ENCODE peak calls at places on chromosomes 12 and 14, in eight cellular contexts. One of them, this sample, is unnamed.

GRCh38 chr12:48925218-48925871 is at the start of gene FKBP11:
- DNase-seq in iPS DF 6.9: peak
- DNase-seq in mammary epithelial cell: peak
- DNase-seq in pancreas: peak
- DNase-seq in AG10803: peak
- DNase-seq in IMR-90: peak
- DNase-seq in heart left ventricle: peak
- DNase-seq in cardiac muscle cell: peak
- DNase-seq in this sample: no peak

GRCh38 chr12:112309797-112310196 is 72.4 kb downstream of the HECTD4 start:
- DNase-seq in iPS DF 6.9: no peak
- DNase-seq in mammary epithelial cell: no peak
- DNase-seq in pancreas: no peak
- DNase-seq in AG10803: no peak
- DNase-seq in IMR-90: peak
- DNase-seq in heart left ventricle: no peak
- DNase-seq in cardiac muscle cell: no peak
- DNase-seq in this sample: no peak

GRCh38 chr14:77869350-77869749 is 69.4 kb downstream of the ADCK1 start:
- DNase-seq in iPS DF 6.9: no peak
- DNase-seq in mammary epithelial cell: no peak
- DNase-seq in pancreas: no peak
- DNase-seq in AG10803: no peak
- DNase-seq in IMR-90: no peak
- DNase-seq in heart left ventricle: no peak
- DNase-seq in cardiac muscle cell: no peak
- DNase-seq in this sample: no peak

GRCh38 chr14:78356406-78356805 is 186.2 kb downstream of the NRXN3 start:
- DNase-seq in iPS DF 6.9: no peak
- DNase-seq in mammary epithelial cell: no peak
- DNase-seq in pancreas: no peak
- DNase-seq in AG10803: no peak
- DNase-seq in IMR-90: no peak
- DNase-seq in heart left ventricle: no peak
- DNase-seq in cardiac muscle cell: no peak
- DNase-seq in this sample: no peak

GRCh38 chr14:87181288-87181687 is 811.7 kb downstream of the GALC start:
- DNase-seq in iPS DF 6.9: no peak
- DNase-seq in mammary epithelial cell: no peak
- DNase-seq in pancreas: no peak
- DNase-seq in AG10803: peak
- DNase-seq in IMR-90: no peak
- DNase-seq in heart left ventricle: no peak
- DNase-seq in cardiac muscle cell: no peak
- DNase-seq in this sample: no peak

GRCh38 chr12:125029756-125030358 is 35.4 kb upstream of the AACS start:
- DNase-seq in iPS DF 6.9: no peak
- DNase-seq in mammary epithelial cell: no peak
- DNase-seq in pancreas: no peak
- DNase-seq in AG10803: peak
- DNase-seq in IMR-90: peak
- DNase-seq in heart left ventricle: no peak
- DNase-seq in cardiac muscle cell: no peak
- DNase-seq in this sample: no peak

GRCh38 chr14:31323419-31323818 is 96.9 kb downstream of the HEATR5A start:
- DNase-seq in iPS DF 6.9: no peak
- DNase-seq in mammary epithelial cell: no peak
- DNase-seq in pancreas: no peak
- DNase-seq in AG10803: no peak
- DNase-seq in IMR-90: no peak
- DNase-seq in heart left ventricle: no peak
- DNase-seq in cardiac muscle cell: no peak
- DNase-seq in this sample: no peak

GRCh38 chr12:462936-463705 is 3.4 kb downstream of the B4GALNT3 start:
- DNase-seq in iPS DF 6.9: no peak
- DNase-seq in mammary epithelial cell: peak
- DNase-seq in pancreas: no peak
- DNase-seq in AG10803: no peak
- DNase-seq in IMR-90: no peak
- DNase-seq in heart left ventricle: no peak
- DNase-seq in cardiac muscle cell: no peak
- DNase-seq in this sample: peak

GRCh38 chr14:85534914-85535313 is 5.0 kb downstream of the FLRT2 start:
- DNase-seq in iPS DF 6.9: no peak
- DNase-seq in mammary epithelial cell: peak
- DNase-seq in pancreas: no peak
- DNase-seq in AG10803: no peak
- DNase-seq in IMR-90: no peak
- DNase-seq in heart left ventricle: no peak
- DNase-seq in cardiac muscle cell: peak
- DNase-seq in this sample: no peak

GRCh38 chr12:131948166-131948712 is 1.5 kb upstream of the EP400 start:
- DNase-seq in iPS DF 6.9: no peak
- DNase-seq in mammary epithelial cell: no peak
- DNase-seq in pancreas: peak
- DNase-seq in AG10803: no peak
- DNase-seq in IMR-90: no peak
- DNase-seq in heart left ventricle: no peak
- DNase-seq in cardiac muscle cell: peak
- DNase-seq in this sample: no peak

GRCh38 chr12:106647793-106648514 is 65.2 kb downstream of the RFX4 start:
- DNase-seq in iPS DF 6.9: no peak
- DNase-seq in mammary epithelial cell: no peak
- DNase-seq in pancreas: no peak
- DNase-seq in AG10803: no peak
- DNase-seq in IMR-90: no peak
- DNase-seq in heart left ventricle: no peak
- DNase-seq in cardiac muscle cell: no peak
- DNase-seq in this sample: no peak

GRCh38 chr14:67763158-67763822 is 53.1 kb downstream of the ZFYVE26 start:
- DNase-seq in iPS DF 6.9: no peak
- DNase-seq in mammary epithelial cell: no peak
- DNase-seq in pancreas: no peak
- DNase-seq in AG10803: no peak
- DNase-seq in IMR-90: no peak
- DNase-seq in heart left ventricle: no peak
- DNase-seq in cardiac muscle cell: no peak
- DNase-seq in this sample: peak

GRCh38 chr12:130163461-130164215 is 1.4 kb downstream of the FZD10 start:
- DNase-seq in iPS DF 6.9: no peak
- DNase-seq in mammary epithelial cell: no peak
- DNase-seq in pancreas: no peak
- DNase-seq in AG10803: no peak
- DNase-seq in IMR-90: no peak
- DNase-seq in heart left ventricle: no peak
- DNase-seq in cardiac muscle cell: no peak
- DNase-seq in this sample: no peak

GRCh38 chr12:38502420-38502819 is 185.8 kb downstream of the ALG10B start:
- DNase-seq in iPS DF 6.9: no peak
- DNase-seq in mammary epithelial cell: no peak
- DNase-seq in pancreas: no peak
- DNase-seq in AG10803: no peak
- DNase-seq in IMR-90: no peak
- DNase-seq in heart left ventricle: no peak
- DNase-seq in cardiac muscle cell: no peak
- DNase-seq in this sample: no peak

GRCh38 chr14:65279958-65280357 is 132.6 kb upstream of the FUT8 start:
- DNase-seq in iPS DF 6.9: no peak
- DNase-seq in mammary epithelial cell: no peak
- DNase-seq in pancreas: no peak
- DNase-seq in AG10803: no peak
- DNase-seq in IMR-90: no peak
- DNase-seq in heart left ventricle: no peak
- DNase-seq in cardiac muscle cell: no peak
- DNase-seq in this sample: no peak

GRCh38 chr14:65279510-65279909 is 133.0 kb upstream of the FUT8 start:
- DNase-seq in iPS DF 6.9: no peak
- DNase-seq in mammary epithelial cell: no peak
- DNase-seq in pancreas: no peak
- DNase-seq in AG10803: no peak
- DNase-seq in IMR-90: no peak
- DNase-seq in heart left ventricle: no peak
- DNase-seq in cardiac muscle cell: no peak
- DNase-seq in this sample: no peak

GRCh38 chr14:65277027-65277426 is 135.5 kb upstream of the FUT8 start:
- DNase-seq in iPS DF 6.9: no peak
- DNase-seq in mammary epithelial cell: peak
- DNase-seq in pancreas: no peak
- DNase-seq in AG10803: peak
- DNase-seq in IMR-90: peak
- DNase-seq in heart left ventricle: no peak
- DNase-seq in cardiac muscle cell: no peak
- DNase-seq in this sample: peak

GRCh38 chr14:65278589-65278988 is 133.9 kb upstream of the FUT8 start:
- DNase-seq in iPS DF 6.9: no peak
- DNase-seq in mammary epithelial cell: no peak
- DNase-seq in pancreas: no peak
- DNase-seq in AG10803: no peak
- DNase-seq in IMR-90: no peak
- DNase-seq in heart left ventricle: no peak
- DNase-seq in cardiac muscle cell: no peak
- DNase-seq in this sample: peak

DNA sequence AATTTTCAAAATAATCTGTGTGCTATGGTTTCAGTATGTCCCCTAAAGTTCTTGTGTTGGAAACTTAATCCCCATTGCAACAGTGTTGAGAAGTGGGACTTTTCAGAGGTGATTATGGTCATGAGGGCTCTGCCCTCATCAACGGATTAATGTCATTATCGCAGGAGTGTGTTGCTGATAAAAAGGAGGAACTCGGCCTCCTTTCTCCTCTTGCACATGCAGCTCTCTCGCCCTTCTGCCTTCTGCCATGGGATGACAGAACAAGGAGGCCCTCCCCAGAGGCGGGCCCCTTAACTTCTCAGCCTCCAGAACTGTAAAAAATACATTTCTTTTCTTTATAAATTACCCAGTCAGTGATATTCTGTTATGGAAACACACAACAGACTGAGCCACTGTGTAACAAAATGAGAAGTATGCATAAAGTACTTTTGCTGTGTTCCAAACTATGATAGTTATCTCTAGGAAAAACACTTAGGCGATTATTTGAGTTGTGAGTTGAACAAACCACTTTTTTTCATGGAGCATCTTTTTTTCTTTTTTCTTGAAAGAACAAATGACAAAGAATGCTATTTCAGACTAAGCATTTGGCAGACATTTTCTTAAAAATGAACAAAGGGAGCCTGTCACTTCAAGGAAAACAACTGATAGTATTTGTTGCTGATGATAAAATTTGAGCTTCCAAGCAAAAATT is 134.8 kb upstream of the FUT8 start:
- DNase-seq in iPS DF 6.9: no peak
- DNase-seq in mammary epithelial cell: no peak
- DNase-seq in pancreas: no peak
- DNase-seq in AG10803: no peak
- DNase-seq in IMR-90: no peak
- DNase-seq in heart left ventricle: no peak
- DNase-seq in cardiac muscle cell: no peak
- DNase-seq in this sample: no peak
- H3K4me3 ChIP-seq in iPS DF 6.9: no peak
- H3K4me3 ChIP-seq in mammary epithelial cell: no peak
- H3K4me3 ChIP-seq in pancreas: no peak
- H3K4me3 ChIP-seq in AG10803: no peak
- H3K4me3 ChIP-seq in IMR-90: no peak
- H3K4me3 ChIP-seq in heart left ventricle: no peak
- H3K4me3 ChIP-seq in cardiac muscle cell: no peak
- H3K4me3 ChIP-seq in this sample: no peak

DNA sequence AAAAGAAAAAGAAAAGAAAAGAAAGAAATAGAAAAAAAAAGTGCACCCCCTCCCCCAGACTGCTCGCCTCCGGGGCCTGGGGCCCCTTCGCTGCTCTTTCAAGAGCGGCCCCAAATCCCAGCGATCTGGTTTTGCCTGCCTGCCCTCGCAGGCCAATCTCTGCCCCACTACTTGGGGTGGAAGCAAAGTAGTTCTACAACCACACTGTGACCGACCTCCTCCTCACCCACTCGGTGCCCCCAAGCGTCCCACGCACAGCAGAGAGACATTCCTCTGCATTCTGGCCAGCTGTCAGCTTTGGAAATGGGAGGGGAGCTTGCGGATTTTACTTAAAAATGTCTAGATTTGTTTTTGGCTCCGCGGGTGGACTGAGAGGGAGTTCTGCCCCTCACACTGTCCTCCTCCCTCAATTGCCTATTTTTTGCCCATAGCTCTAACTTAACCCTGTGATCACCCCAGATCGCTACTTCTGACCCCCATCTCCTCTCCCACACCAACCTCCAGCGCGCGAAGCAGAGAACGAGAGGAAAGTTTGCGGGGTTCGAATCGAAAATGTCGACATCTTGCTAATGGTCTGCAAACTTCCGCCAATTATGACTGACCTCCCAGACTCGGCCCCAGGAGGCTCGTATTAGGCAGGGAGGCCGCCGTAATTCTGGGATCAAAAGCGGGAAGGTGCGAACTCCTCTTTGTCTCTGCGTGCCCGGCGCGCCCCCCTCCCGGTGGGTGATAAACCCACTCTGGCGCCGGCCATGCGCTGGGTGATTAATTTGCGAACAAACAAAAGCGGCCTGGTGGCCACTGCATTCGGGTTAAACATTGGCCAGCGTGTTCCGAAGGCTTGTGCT is 2.7 kb upstream of the TBX3 start:
- DNase-seq in iPS DF 6.9: no peak
- DNase-seq in mammary epithelial cell: no peak
- DNase-seq in pancreas: no peak
- DNase-seq in AG10803: no peak
- DNase-seq in IMR-90: no peak
- DNase-seq in heart left ventricle: no peak
- DNase-seq in cardiac muscle cell: no peak
- DNase-seq in this sample: no peak
- H3K4me3 ChIP-seq in iPS DF 6.9: no peak
- H3K4me3 ChIP-seq in mammary epithelial cell: no peak
- H3K4me3 ChIP-seq in pancreas: no peak
- H3K4me3 ChIP-seq in AG10803: no peak
- H3K4me3 ChIP-seq in IMR-90: no peak
- H3K4me3 ChIP-seq in heart left ventricle: no peak
- H3K4me3 ChIP-seq in cardiac muscle cell: no peak
- H3K4me3 ChIP-seq in this sample: no peak

GRCh38 chr12:52910248-52910883 is 5.5 kb upstream of the KRT8 start:
- DNase-seq in iPS DF 6.9: no peak
- DNase-seq in mammary epithelial cell: no peak
- DNase-seq in pancreas: no peak
- DNase-seq in AG10803: no peak
- DNase-seq in IMR-90: no peak
- DNase-seq in heart left ventricle: no peak
- DNase-seq in cardiac muscle cell: no peak
- DNase-seq in this sample: no peak
- H3K4me3 ChIP-seq in iPS DF 6.9: no peak
- H3K4me3 ChIP-seq in mammary epithelial cell: no peak
- H3K4me3 ChIP-seq in pancreas: no peak
- H3K4me3 ChIP-seq in AG10803: no peak
- H3K4me3 ChIP-seq in IMR-90: no peak
- H3K4me3 ChIP-seq in heart left ventricle: no peak
- H3K4me3 ChIP-seq in cardiac muscle cell: no peak
- H3K4me3 ChIP-seq in this sample: no peak

DNA sequence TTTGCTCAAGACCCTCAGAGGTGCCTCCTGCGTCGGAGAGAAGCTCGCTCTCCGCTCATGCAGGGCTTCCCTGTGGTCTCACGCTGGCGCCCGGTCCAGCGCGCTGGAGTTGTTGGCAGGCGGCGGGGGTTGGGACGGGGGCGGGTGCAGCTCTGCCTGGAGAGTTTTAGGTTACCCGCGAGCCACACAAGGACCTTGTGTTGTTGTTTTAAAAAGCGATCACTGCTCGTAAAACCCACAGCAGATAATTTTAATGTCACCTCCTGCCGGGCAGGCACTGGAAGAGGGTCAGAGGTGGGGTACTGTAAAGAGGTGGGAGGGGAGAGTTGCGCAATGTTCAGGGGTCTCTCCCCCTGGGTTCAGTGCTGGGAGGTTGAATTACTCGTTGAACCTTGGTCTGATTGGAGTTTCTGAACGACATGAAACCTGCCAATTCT is 853 bp downstream of the SMOC1 start:
- DNase-seq in iPS DF 6.9: no peak
- DNase-seq in mammary epithelial cell: peak
- DNase-seq in pancreas: peak
- DNase-seq in AG10803: no peak
- DNase-seq in IMR-90: peak
- DNase-seq in heart left ventricle: no peak
- DNase-seq in cardiac muscle cell: no peak
- DNase-seq in this sample: no peak
- H3K4me3 ChIP-seq in iPS DF 6.9: peak
- H3K4me3 ChIP-seq in mammary epithelial cell: peak
- H3K4me3 ChIP-seq in pancreas: peak
- H3K4me3 ChIP-seq in AG10803: no peak
- H3K4me3 ChIP-seq in IMR-90: peak
- H3K4me3 ChIP-seq in heart left ventricle: peak
- H3K4me3 ChIP-seq in cardiac muscle cell: peak
- H3K4me3 ChIP-seq in this sample: no peak